ENCODE peak calls at places on chromosomes 12 and 14, in four cellular contexts. C is A673, L is psoas muscle, B is AG09319. P is an unnamed sample.

GRCh38 chr14:54253195-54253947 is 143.4 kb upstream of the CDKN3 start:
- DNase-seq in C (no peak), L (no peak), B (peak), P (no peak)

GRCh38 chr12:46389130-46389616 is 16.6 kb upstream of the SLC38A2 start:
- DNase-seq in C (peak), L (no peak), B (peak), P (no peak)

GRCh38 chr12:110578522-110579238 is 4.4 kb downstream of the PPTC7 start:
- DNase-seq in C (no peak), L (no peak), B (no peak), P (no peak)

GRCh38 chr14:66074546-66074945 is 411.6 kb upstream of the CCDC196 start:
- DNase-seq in C (no peak), L (no peak), B (no peak), P (no peak)

GRCh38 chr12:100267603-100268281 is 765 bp downstream of the SCYL2 start:
- DNase-seq in C (peak), L (no peak), B (no peak), P (no peak)

GRCh38 chr12:12425616-12426015 is 68.7 kb downstream of the BORCS5 start:
- DNase-seq in C (no peak), L (no peak), B (no peak), P (no peak)

GRCh38 chr12:16955083-16955657 is 349.2 kb upstream of the LMO3 start:
- DNase-seq in C (peak), L (no peak), B (no peak), P (no peak)

GRCh38 chr12:101719566-101719965 is 19.7 kb downstream of the SYCP3 start:
- DNase-seq in C (no peak), L (no peak), B (no peak), P (no peak)

GRCh38 chr12:15276088-15276698 is 46.1 kb upstream of the PTPRO start:
- DNase-seq in C (peak), L (no peak), B (no peak), P (no peak)

GRCh38 chr12:86226481-86226880 is 29.7 kb downstream of the MGAT4C start:
- DNase-seq in C (no peak), L (no peak), B (no peak), P (no peak)

GRCh38 chr12:130396667-130397066 is 59.0 kb downstream of the PIWIL1 start:
- DNase-seq in C (no peak), L (no peak), B (no peak), P (no peak)

GRCh38 chr12:130398089-130398848 is 60.6 kb downstream of the PIWIL1 start:
- DNase-seq in C (no peak), L (no peak), B (no peak), P (no peak)

GRCh38 chr12:130405332-130405731 is 67.6 kb downstream of the PIWIL1 start:
- DNase-seq in C (no peak), L (no peak), B (no peak), P (no peak)

GRCh38 chr12:130401703-130402102 is 64.0 kb downstream of the PIWIL1 start:
- DNase-seq in C (peak), L (no peak), B (no peak), P (no peak)
- TF ChIP-seq CTCF in C (peak), L (no peak), B (no peak), P (peak)

DNA sequence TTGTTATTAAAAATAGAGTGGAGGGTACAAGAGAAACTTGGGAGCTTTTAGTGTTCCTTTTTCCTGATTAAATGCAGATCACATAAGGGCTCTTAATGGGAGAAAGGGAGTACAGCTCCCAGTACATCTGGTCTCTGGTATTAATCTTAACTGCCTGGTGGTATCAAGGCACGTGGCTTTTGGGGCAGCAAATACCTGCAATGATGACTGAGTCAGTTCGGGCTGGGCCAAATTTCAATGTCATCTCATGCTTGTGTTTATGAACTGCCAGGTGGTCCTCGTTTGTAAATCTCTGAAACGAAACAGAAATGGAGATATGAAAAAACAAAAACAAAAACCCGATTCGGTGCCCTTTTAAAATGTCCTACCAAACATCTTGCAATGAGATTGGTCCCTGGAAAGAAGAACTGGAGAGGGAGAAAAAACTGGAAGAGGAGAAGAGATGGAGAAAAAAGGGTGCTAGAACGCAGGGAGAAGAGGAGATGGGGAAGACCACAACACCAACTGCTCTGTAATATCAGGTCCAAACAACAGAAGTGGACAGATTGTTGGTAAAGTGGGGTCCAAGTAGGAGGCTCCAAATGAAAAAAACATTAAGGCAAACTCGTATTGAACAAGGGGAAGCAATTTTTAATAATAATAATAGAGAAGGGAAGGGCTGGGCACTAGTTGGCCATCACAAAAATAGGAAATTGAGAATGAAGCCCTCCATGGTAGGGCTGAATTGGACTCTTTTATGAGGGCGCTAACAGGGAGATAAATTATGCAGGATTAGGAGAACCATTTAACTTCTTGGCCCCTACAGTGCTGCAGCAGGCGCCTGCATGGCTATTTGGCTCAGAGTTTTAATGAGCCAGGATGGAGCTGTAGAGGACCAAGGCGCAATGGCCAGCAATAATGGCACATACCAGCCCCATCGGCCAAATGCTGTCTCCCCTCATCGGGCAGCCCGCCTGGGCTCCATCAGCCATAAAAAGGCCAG is 45.4 kb upstream of the NPFF start:
- DNase-seq in C (no peak), L (no peak), B (no peak), P (no peak)
- TF ChIP-seq CTCF in C (no peak), L (no peak), B (no peak), P (no peak)

GRCh38 chr14:88929656-88930436 is 105.4 kb downstream of the TTC8 start:
- DNase-seq in C (peak), L (no peak), B (no peak), P (no peak)
- TF ChIP-seq CTCF in C (peak), L (no peak), B (no peak), P (no peak)

DNA sequence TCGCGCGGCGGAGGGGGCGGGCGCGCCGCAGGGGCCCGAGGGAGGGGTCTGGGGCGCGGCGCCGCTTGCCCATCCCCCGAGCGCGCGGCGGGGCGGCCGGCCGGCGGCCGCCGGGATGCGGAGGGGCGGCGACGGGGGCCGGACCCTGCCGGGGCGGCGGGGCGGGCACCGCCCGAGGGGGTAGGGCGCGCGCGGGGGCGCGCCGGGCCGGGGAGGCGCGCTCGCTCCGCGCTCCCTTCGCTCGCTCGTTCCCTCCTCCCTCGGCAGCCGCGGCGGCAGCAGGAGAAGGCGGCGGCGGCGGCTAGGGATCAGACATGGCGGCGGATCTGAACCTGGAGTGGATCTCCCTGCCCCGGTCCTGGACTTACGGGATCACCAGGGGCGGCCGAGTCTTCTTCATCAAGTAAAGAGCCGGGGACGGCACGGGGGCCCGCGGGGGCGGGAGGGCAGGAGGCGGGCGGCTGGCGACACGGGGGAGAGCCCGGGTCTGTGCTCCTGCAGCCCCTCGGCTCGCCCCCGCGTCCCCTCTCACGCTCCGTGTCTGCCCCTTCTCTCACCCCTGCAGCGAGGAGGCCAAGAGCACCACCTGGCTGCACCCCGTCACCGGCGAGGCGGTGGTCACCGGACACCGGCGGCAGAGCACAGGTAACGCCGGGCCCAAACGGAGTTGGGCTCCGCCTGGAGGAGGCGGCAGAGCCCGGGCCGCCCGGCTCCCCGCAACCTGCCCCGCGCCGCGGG is at the start of gene PLEKHA5:
- DNase-seq in C (peak), L (peak), B (peak), P (peak)
- TF ChIP-seq CTCF in C (no peak), L (no peak), B (no peak), P (no peak)